ENCODE peak calls at places on chromosome 5, in nine cellular contexts. E is PC-3, W is left ventricle myocardium inferior, T is endodermal cell, K is astrocyte, O is prostate gland, U is Peyer's patch, R is MM.1S, G is kidney. I is an unnamed sample.

GRCh38 chr5:66538531-66538930 is 57.7 kb upstream of the MAST4 start:
- DNase-seq in E (no peak), W (no peak), T (no peak), K (peak; percentile 33), O (no peak), U (no peak), R (no peak), G (no peak), I (no peak)

GRCh38 chr5:150172563-150172962 is 6.0 kb downstream of the CDX1 start:
- DNase-seq in E (no peak), W (no peak), T (no peak), K (no peak), O (no peak), U (no peak), R (no peak), G (no peak), I (no peak)

GRCh38 chr5:95591490-95591901 is 28.4 kb upstream of the GPR150 start:
- DNase-seq in E (peak; percentile 90), W (no peak), T (no peak), K (peak; percentile 72), O (no peak), U (no peak), R (no peak), G (no peak), I (no peak)

GRCh38 chr5:9265391-9266287 is 280.2 kb downstream of the SEMA5A start:
- DNase-seq in E (peak; percentile 84), W (peak; percentile 36), T (peak; percentile 75), K (peak; percentile 96), O (peak; percentile 28), U (no peak), R (no peak), G (peak; percentile 45), I (peak; percentile 28)

GRCh38 chr5:120465281-120465961 is 1.3 kb downstream of the PRR16 start:
- DNase-seq in E (peak; percentile 39), W (peak; percentile 48), T (peak; percentile 90), K (peak; percentile 42), O (peak; percentile 51), U (peak; percentile 19), R (no peak), G (peak; percentile 72), I (peak; percentile 53)

GRCh38 chr5:37841223-37841622 is 1.4 kb upstream of the GDNF start:
- DNase-seq in E (no peak), W (no peak), T (no peak), K (peak; percentile 49), O (no peak), U (no peak), R (no peak), G (no peak), I (no peak)

GRCh38 chr5:106974256-106974655 is 696.5 kb downstream of the EFNA5 start:
- DNase-seq in E (no peak), W (no peak), T (no peak), K (no peak), O (no peak), U (no peak), R (no peak), G (no peak), I (no peak)

GRCh38 chr5:57478826-57479225 is 3.8 kb downstream of the ACTBL2 start:
- DNase-seq in E (no peak), W (no peak), T (no peak), K (no peak), O (no peak), U (no peak), R (no peak), G (no peak), I (no peak)

GRCh38 chr5:939368-939767 is 46.7 kb downstream of the TRIP13 start:
- DNase-seq in E (no peak), W (no peak), T (peak; percentile 29), K (no peak), O (no peak), U (no peak), R (no peak), G (no peak), I (no peak)

GRCh38 chr5:164188733-164189148 is 683.3 kb downstream of the MAT2B start:
- DNase-seq in E (no peak), W (no peak), T (no peak), K (peak; percentile 59), O (no peak), U (no peak), R (no peak), G (no peak), I (no peak)

DNA sequence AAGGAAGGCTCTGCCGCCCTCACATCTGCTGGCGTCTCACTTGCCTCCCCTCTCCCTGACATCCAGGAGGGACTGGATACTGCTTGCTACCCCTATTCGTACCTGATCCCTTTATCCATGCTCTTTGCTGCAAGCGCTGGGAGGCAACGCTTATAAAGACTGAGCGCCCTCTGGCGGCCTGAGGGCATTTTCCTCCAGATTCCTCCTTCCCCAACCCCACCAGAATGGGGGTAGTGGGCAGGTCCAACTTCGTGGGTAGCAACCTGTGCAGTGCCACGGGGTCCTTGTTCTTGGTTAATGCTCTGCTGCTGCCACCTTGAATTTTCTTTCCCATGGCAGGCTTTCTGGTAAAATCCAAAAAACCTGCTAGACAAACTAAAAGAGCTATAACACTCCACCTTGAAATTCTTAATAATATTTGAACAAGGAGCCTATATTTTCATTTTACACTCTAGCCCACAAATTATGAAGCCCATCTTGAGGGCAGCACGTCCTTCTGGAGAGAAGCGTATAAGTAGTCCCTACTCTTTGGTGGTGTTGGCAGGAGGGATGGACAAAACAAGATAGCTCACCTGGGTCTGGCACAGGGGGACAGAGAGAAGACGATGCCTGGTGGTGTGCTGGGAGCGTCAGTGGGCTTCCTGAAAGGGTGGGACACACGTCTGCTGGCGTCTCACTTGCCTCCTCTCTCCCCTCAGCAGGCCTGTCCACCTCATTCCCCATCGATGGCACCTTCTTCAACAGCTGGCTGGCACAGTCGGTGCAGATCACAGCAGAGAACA is 52.5 kb downstream of the JADE2 start:
- DNase-seq in E (peak; percentile 80), W (peak; percentile 80), T (peak; percentile 94), K (peak; percentile 39), O (peak; percentile 78), U (peak; percentile 79), R (peak; percentile 51), G (peak; percentile 88), I (peak; percentile 76)
- H3K27ac ChIP-seq in E (no peak overlapping the region), W (peak overlapping the region; percentile 28), T (no peak overlapping the region), K (no peak overlapping the region), O (no peak overlapping the region), U (no peak overlapping the region), R (no peak overlapping the region), G (no peak overlapping the region), I (no peak overlapping the region)

DNA sequence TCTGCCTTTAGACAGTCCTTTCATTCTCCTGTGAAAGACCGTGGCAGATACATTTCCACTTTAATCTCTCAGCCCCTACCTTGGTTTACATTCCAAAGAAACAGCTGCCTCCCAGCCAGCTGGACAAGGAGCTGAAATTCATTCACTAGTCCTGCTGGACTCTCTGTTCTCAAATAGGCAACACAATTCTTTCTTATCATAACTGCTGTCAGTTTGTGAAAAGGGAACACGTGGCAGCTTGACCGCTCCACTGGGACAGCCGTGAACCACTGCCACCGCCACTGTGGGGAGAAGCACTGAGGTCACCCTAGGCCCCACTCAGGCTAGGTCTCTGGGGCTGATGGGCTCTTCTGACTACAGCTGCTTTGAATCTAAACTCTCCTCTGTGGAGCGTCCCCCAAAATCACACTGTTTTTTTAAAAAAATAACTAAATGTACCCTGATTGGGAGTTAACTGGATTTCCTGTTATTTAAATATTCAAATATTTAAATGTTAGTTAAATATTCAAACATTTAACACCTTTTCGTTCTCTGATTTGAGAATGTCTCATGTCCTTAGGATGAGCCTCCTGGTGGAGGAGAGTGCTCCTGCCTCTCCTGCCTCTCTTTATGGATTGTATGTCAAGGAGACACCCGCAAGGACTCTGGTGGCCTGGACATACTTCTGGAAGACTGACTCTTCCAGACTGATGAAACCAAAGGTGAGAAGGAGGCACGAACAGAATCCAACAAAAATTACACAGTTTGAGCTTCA is 120.1 kb downstream of the BOD1 start:
- DNase-seq in E (no peak), W (peak; percentile 78), T (peak; percentile 41), K (no peak), O (no peak), U (no peak), R (no peak), G (no peak), I (peak; percentile 74)
- TF ChIP-seq CTCF in E (peak; percentile 12), W (peak; percentile 24), T (peak; percentile 60), K (no peak), O (no peak), U (no peak), R (no peak), G (no peak), I (no peak)

DNA sequence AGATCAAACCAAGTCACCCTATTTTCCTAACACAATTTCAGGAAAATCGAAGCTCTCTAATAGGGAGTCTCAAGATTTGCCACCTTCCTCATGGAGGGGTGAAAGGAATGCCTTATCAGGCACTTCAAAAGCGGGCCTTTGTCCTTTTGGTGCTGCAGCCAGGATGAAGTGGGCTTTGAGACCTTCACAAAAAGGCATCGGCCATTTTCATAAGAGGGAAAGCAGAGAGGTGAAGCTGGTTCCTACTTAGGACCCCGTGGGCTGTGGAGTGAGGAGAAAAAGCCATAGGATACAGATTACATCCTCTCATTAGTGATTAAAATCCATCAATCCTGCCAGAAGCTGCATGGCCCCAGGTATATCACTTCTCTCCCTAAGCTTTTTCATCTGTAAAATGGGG is 859 bp downstream of the CDKN2AIPNL start:
- DNase-seq in E (no peak), W (no peak), T (no peak), K (no peak), O (no peak), U (no peak), R (no peak), G (no peak), I (no peak)
- H3K27ac ChIP-seq in E (no peak overlapping the region), W (no peak overlapping the region), T (no peak overlapping the region), K (no peak overlapping the region), O (no peak overlapping the region), U (no peak overlapping the region), R (no peak overlapping the region), G (no peak overlapping the region), I (no peak overlapping the region)

GRCh38 chr5:135344351-135344750 is 54.7 kb downstream of the MACROH2A1 start:
- DNase-seq in E (no peak), W (no peak), T (no peak), K (peak; percentile 56), O (no peak), U (no peak), R (no peak), G (no peak), I (no peak)

GRCh38 chr5:135341696-135342095 is 57.3 kb downstream of the MACROH2A1 start:
- DNase-seq in E (no peak), W (no peak), T (no peak), K (no peak), O (no peak), U (no peak), R (no peak), G (no peak), I (no peak)

GRCh38 chr5:135341021-135341666 is 57.9 kb downstream of the MACROH2A1 start:
- DNase-seq in E (no peak), W (no peak), T (no peak), K (no peak), O (no peak), U (no peak), R (no peak), G (no peak), I (no peak)

GRCh38 chr5:135342227-135342859 is 56.7 kb downstream of the MACROH2A1 start:
- DNase-seq in E (no peak), W (no peak), T (no peak), K (no peak), O (no peak), U (no peak), R (no peak), G (no peak), I (no peak)

DNA sequence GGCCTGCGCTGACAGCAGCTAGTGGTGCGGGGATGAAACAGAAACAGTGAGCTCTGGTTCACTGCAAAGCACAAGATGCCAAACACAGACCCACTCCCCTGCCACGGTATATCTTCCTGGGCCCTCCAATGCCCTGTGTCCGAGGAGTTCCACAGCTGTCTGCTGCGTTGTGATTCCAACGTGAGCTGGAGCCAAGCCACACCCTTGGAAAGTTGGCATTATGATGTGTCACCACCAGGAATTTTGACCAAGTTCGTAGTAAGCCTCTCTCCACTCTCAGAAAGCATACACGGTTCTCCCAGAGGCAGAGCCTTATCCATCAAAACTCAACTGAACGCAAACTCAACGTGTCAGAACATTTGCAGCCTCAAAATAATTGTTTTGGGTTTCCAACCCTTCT is 55.6 kb downstream of the MACROH2A1 start:
- DNase-seq in E (peak; percentile 48), W (no peak), T (no peak), K (no peak), O (no peak), U (no peak), R (no peak), G (no peak), I (no peak)
- TF ChIP-seq CTCF in E (no peak), W (no peak), T (no peak), K (no peak), O (no peak), U (no peak), R (no peak), G (no peak), I (no peak)

I was measured in heart left ventricle.